ENCODE peak calls at places on chromosome 1, in six cellular contexts. Z, K, I, S, V and H are unnamed samples.

GRCh38 chr1:24501371-24502167 is 1.1 kb upstream of the RCAN3 start:
- DNase-seq in Z (no peak), K (peak), I (no peak), S (no peak), V (peak), H (no peak)

GRCh38 chr1:226335653-226336052 is 26.7 kb upstream of the LIN9 start:
- DNase-seq in Z (no peak), K (no peak), I (no peak), S (no peak), V (no peak), H (no peak)

GRCh38 chr1:153775432-153776311 is 465 bp downstream of the SLC27A3 start:
- DNase-seq in Z (no peak), K (peak), I (peak), S (no peak), V (peak), H (peak)

GRCh38 chr1:151175910-151176309 is at the start of gene TMOD4:
- DNase-seq in Z (no peak), K (peak), I (peak), S (no peak), V (no peak), H (no peak)

GRCh38 chr1:206663832-206664652 is 20.7 kb upstream of the MAPKAPK2 start:
- DNase-seq in Z (no peak), K (peak), I (peak), S (peak), V (peak), H (peak)

GRCh38 chr1:203704120-203704519 is 60.9 kb upstream of the LAX1 start:
- DNase-seq in Z (no peak), K (no peak), I (no peak), S (no peak), V (no peak), H (no peak)

GRCh38 chr1:116299248-116299647 is 73.8 kb upstream of the ATP1A1 start:
- DNase-seq in Z (no peak), K (no peak), I (no peak), S (no peak), V (peak), H (no peak)

GRCh38 chr1:2921970-2922686 is 99.1 kb upstream of the ACTRT2 start:
- DNase-seq in Z (no peak), K (no peak), I (peak), S (no peak), V (peak), H (no peak)

GRCh38 chr1:89672489-89673183 is 39.7 kb downstream of the LRRC8C start:
- DNase-seq in Z (no peak), K (no peak), I (no peak), S (no peak), V (no peak), H (no peak)

GRCh38 chr1:169933999-169934725 is 40.5 kb upstream of the SCYL3 start:
- DNase-seq in Z (no peak), K (no peak), I (no peak), S (no peak), V (no peak), H (no peak)

GRCh38 chr1:24374891-24375786 is 38.4 kb downstream of the STPG1 start:
- DNase-seq in Z (no peak), K (no peak), I (no peak), S (no peak), V (no peak), H (no peak)

GRCh38 chr1:222283147-222283768 is 264.6 kb downstream of the HHIPL2 start:
- DNase-seq in Z (no peak), K (peak), I (no peak), S (no peak), V (no peak), H (no peak)

GRCh38 chr1:157104598-157105293 is 5.1 kb upstream of the ETV3L start:
- DNase-seq in Z (no peak), K (peak), I (no peak), S (peak), V (no peak), H (no peak)

GRCh38 chr1:23567996-23568607 is 8.8 kb upstream of the ID3 start:
- DNase-seq in Z (no peak), K (no peak), I (peak), S (peak), V (no peak), H (no peak)

GRCh38 chr1:152182431-152182830 is 23.4 kb upstream of the RPTN start:
- DNase-seq in Z (no peak), K (no peak), I (no peak), S (no peak), V (no peak), H (no peak)

GRCh38 chr1:39969531-39970270 is 14.8 kb downstream of the MFSD2A start:
- DNase-seq in Z (no peak), K (no peak), I (no peak), S (no peak), V (no peak), H (no peak)
- TF ChIP-seq CTCF in Z (no peak), K (no peak), I (no peak), S (no peak), V (no peak), H (no peak)

GRCh38 chr1:4728319-4729107 is 74.1 kb downstream of the AJAP1 start:
- DNase-seq in Z (no peak), K (no peak), I (no peak), S (no peak), V (no peak), H (no peak)
- TF ChIP-seq CTCF in Z (no peak), K (no peak), I (no peak), S (no peak), V (no peak), H (no peak)

GRCh38 chr1:92486251-92487077 is at the start of gene GFI1:
- DNase-seq in Z (no peak), K (peak), I (no peak), S (no peak), V (peak), H (no peak)

GRCh38 chr1:92484171-92484471 is 2.6 kb downstream of the GFI1 start:
- DNase-seq in Z (no peak), K (peak), I (no peak), S (no peak), V (no peak), H (no peak)

GRCh38 chr1:92487078-92487605 is 417 bp upstream of the GFI1 start:
- DNase-seq in Z (no peak), K (no peak), I (no peak), S (no peak), V (no peak), H (no peak)

GRCh38 chr1:92484472-92485373 is 2.0 kb downstream of the GFI1 start:
- DNase-seq in Z (no peak), K (peak), I (peak), S (no peak), V (peak), H (peak)

DNA sequence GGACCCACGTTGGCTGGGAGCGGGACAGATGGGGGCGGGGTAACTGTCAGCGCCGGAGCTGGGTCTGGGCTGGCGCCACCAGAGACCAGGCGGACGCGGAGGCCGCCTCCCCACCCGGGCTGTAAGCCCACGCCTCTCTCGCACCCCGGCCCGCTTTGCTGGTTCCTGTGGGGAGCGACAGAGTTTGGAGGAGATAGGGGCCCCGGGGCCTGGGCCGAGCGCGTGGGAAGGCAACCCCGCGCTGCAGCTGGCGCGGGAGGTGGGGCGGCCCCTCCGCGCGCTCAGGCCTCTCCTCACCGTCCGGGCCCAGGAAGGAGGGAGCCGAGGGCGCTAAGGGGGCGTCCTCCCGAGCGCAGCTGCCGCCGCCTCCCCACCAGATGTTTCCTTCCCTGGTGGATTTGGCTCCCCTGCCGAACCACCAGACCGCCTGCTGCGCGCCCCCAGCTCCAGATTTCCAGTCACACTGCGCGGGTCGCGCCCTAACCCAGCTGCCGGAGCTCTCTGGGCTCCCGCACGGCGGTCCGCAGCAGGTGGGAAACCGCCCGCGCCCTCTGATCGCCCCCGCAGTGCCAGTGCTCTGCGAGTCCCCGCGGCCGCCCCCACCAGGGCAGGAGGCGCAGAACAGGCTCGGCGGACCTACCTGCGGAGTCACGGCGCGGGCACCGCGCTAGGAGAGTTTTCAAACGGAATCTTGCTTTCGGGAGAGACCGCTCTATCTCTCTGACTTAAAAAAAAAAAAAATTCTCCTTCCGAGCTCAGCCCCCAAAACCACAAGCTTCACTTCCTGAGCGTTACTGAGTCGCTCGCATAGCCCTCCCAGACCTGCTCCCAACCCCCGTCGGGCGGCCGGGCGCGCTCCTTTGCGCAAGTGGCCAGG is 1.1 kb downstream of the GFI1 start:
- DNase-seq in Z (no peak), K (peak), I (peak), S (no peak), V (peak), H (peak)
- TF ChIP-seq CTCF in Z (no peak), K (peak), I (peak), S (no peak), V (no peak), H (peak)

GRCh38 chr1:91404151-91405012 is at the start of gene HFM1:
- DNase-seq in Z (no peak), K (peak), I (peak), S (peak), V (peak), H (peak)
- TF ChIP-seq CTCF in Z (no peak), K (no peak), I (no peak), S (peak), V (no peak), H (no peak)